ENCODE peak calls at places on chromosomes 2 and 18, in eight cellular contexts. B, C, K, Q, W, L, O and R are unnamed samples.

GRCh38 chr2:108625186-108625827 is 91.0 kb downstream of the LIMS1 start:
- DNase-seq in B (no peak), K (no peak), W (no peak), C (no peak), O (no peak), L (no peak), Q (no peak), R (no peak)

GRCh38 chr2:203891474-203891873 is 23.9 kb downstream of the CTLA4 start:
- DNase-seq in Q (no peak), C (no peak), L (no peak), W (no peak), K (no peak), B (no peak), O (no peak), R (no peak)

GRCh38 chr18:23108496-23108895 is 26.8 kb upstream of the CABLES1 start:
- DNase-seq in L (no peak), O (no peak), C (no peak), W (no peak), Q (no peak), B (no peak), K (no peak), R (no peak)

GRCh38 chr2:149617476-149617875 is 29.9 kb upstream of the MMADHC start:
- DNase-seq in Q (no peak), O (no peak), K (no peak), C (no peak), L (no peak), B (no peak), W (no peak), R (no peak)

GRCh38 chr2:96527990-96528679 is 8.4 kb upstream of the ARID5A start:
- DNase-seq in L (peak), O (no peak), Q (no peak), C (peak), W (no peak), B (peak), K (peak), R (no peak)

GRCh38 chr2:158931577-158931976 is 36.9 kb upstream of the TANC1 start:
- DNase-seq in W (no peak), C (no peak), B (no peak), L (no peak), O (peak), K (no peak), Q (no peak), R (no peak)

GRCh38 chr2:142220901-142221300 is 90.1 kb upstream of the LRP1B start:
- DNase-seq in L (no peak), B (no peak), K (no peak), C (no peak), Q (no peak), O (no peak), W (no peak), R (no peak)

GRCh38 chr2:48562281-48562680 is 32.3 kb downstream of the STON1 start:
- DNase-seq in W (no peak), L (no peak), Q (no peak), O (no peak), C (no peak), B (no peak), K (no peak), R (no peak)

GRCh38 chr2:7022486-7022885 is 105.3 kb downstream of the RNF144A start:
- DNase-seq in O (no peak), B (no peak), Q (no peak), L (no peak), K (no peak), C (no peak), W (no peak), R (no peak)

GRCh38 chr2:12177052-12177994 is 430.9 kb downstream of the LPIN1 start:
- DNase-seq in O (peak), L (no peak), W (peak), B (peak), C (no peak), K (no peak), Q (no peak), R (no peak)

GRCh38 chr2:112690853-112691390 is 29.9 kb upstream of the NT5DC4 start:
- DNase-seq in B (peak), Q (peak), W (peak), L (peak), C (no peak), K (peak), O (no peak), R (no peak)